ENCODE peak calls at places on chromosomes 2 and 18, in five cellular contexts. S is Calu3; J is stimulated activated CD8-positive, alpha-beta memory T cell treated with anti-CD3 and anti-CD28 coated beads, Interleukin-4, amount 100 ng/mL, for 4 hours; F is activated gamma-delta T cell treated with anti-CD3 and anti-CD28 coated beads, Interleukin-2, amount 50 U/mL, for 16 hours; D is NCI-H1436. I is an unnamed sample.

GRCh38 chr18:49813071-49813320 is 337 bp downstream of the ACAA2 start:
- DNase-seq in S (peak; percentile 43), J (no peak), F (no peak), D (no peak), I (peak; percentile 12)

GRCh38 chr2:26770986-26771586 is 7.0 kb downstream of the SLC35F6 start:
- DNase-seq in S (peak; percentile 57), J (no peak), F (no peak), D (no peak), I (peak; percentile 55)

GRCh38 chr18:32469190-32469611 is 1.5 kb downstream of the GAREM1 start:
- DNase-seq in S (peak; percentile 42), J (no peak), F (no peak), D (peak; percentile 22), I (peak; percentile 48)

GRCh38 chr18:33123852-33124251 is 316.7 kb downstream of the CCDC178 start:
- DNase-seq in S (no peak), J (no peak), F (no peak), D (peak; percentile 64), I (no peak)

GRCh38 chr2:128798502-128799283 is 480.0 kb upstream of the HS6ST1 start:
- DNase-seq in S (no peak), J (no peak), F (no peak), D (no peak), I (no peak)

GRCh38 chr2:37343537-37344434 is 644 bp upstream of the QPCT start:
- DNase-seq in S (peak; percentile 13), J (no peak), F (no peak), D (no peak), I (peak; percentile 22)

GRCh38 chr2:238940806-238941205 is 92.9 kb downstream of the TWIST2 start:
- DNase-seq in S (no peak), J (no peak), F (no peak), D (no peak), I (no peak)

GRCh38 chr2:5560981-5561380 is 131.2 kb upstream of the SOX11 start:
- DNase-seq in S (no peak), J (no peak), F (no peak), D (no peak), I (no peak)

GRCh38 chr2:174174741-174175140 is 73.6 kb downstream of the OLA1 start:
- DNase-seq in S (no peak), J (no peak), F (no peak), D (no peak), I (no peak)

GRCh38 chr2:17124575-17125318 is 393.5 kb downstream of the RAD51AP2 start:
- DNase-seq in S (no peak), J (no peak), F (no peak), D (peak; percentile 11), I (no peak)

GRCh38 chr18:58886864-58887612 is 22.4 kb downstream of the ZNF532 start:
- DNase-seq in S (no peak), J (no peak), F (no peak), D (no peak), I (no peak)

GRCh38 chr2:19648583-19648982 is 253.2 kb downstream of the TTC32 start:
- DNase-seq in S (no peak), J (no peak), F (no peak), D (no peak), I (no peak)

GRCh38 chr2:24909555-24910177 is 10.4 kb downstream of the ADCY3 start:
- DNase-seq in S (no peak), J (no peak), F (no peak), D (no peak), I (no peak)

GRCh38 chr2:169727065-169727464 is 6.6 kb upstream of the KLHL23 start:
- DNase-seq in S (no peak), J (no peak), F (no peak), D (no peak), I (peak; percentile 26)

GRCh38 chr18:58529714-58530354 is 99.1 kb downstream of the ALPK2 start:
- DNase-seq in S (peak; percentile 70), J (peak; percentile 43), F (peak; percentile 50), D (peak; percentile 59), I (no peak)

GRCh38 chr18:8212893-8213805 is 396.1 kb upstream of the RAB12 start:
- DNase-seq in S (no peak), J (no peak), F (no peak), D (no peak), I (no peak)

GRCh38 chr2:149164827-149165226 is 126.3 kb downstream of the LYPD6B start:
- DNase-seq in S (no peak), J (no peak), F (no peak), D (no peak), I (no peak)

GRCh38 chr2:3246928-3247714 is 130.5 kb downstream of the EIPR1 start:
- DNase-seq in S (no peak), J (no peak), F (no peak), D (no peak), I (no peak)

GRCh38 chr18:72530622-72531021 is 13.5 kb downstream of the CBLN2 start:
- DNase-seq in S (no peak), J (no peak), F (no peak), D (no peak), I (no peak)

GRCh38 chr18:26089247-26090129 is 925 bp downstream of the SS18 start:
- DNase-seq in S (no peak), J (no peak), F (no peak), D (no peak), I (peak; percentile 22)

I was measured in posterior cingulate gyrus.